ENCODE peak calls at places on chromosome 17, in five cellular contexts. N is H1, X is K562, R is GM23338, S is GM12878. V is an unnamed sample.

GRCh38 chr17:44807817-44808155 is 22.3 kb downstream of the GJC1 start:
- DNase-seq in N (no peak), R (no peak), X (no peak), S (no peak), V (no peak)

GRCh38 chr17:4648741-4649140 is 7.3 kb upstream of the ALOX15 start:
- DNase-seq in R (no peak), X (no peak), N (no peak), S (no peak), V (no peak)

GRCh38 chr17:41654134-41654907 is 29.9 kb upstream of the KRT17 start:
- DNase-seq in X (no peak), R (peak; percentile 45), N (no peak), S (no peak), V (no peak)

GRCh38 chr17:7837375-7838290 is 3.6 kb downstream of the KDM6B start:
- DNase-seq in R (peak; percentile 37), X (no peak), N (no peak), S (no peak), V (no peak)

GRCh38 chr17:17536702-17537101 is 40.5 kb upstream of the RASD1 start:
- DNase-seq in R (no peak), S (no peak), X (no peak), N (no peak), V (no peak)

GRCh38 chr17:77833769-77834168 is 124.7 kb upstream of the TNRC6C start:
- DNase-seq in S (peak; percentile 58), X (no peak), N (no peak), R (no peak), V (no peak)

GRCh38 chr17:34527908-34528470 is 51.4 kb upstream of the TMEM132E start:
- DNase-seq in S (no peak), R (peak; percentile 89), N (no peak), X (peak; percentile 38), V (peak; percentile 61)

GRCh38 chr17:81740395-81740961 is 28.4 kb downstream of the SLC25A10 start:
- DNase-seq in X (peak; percentile 68), S (no peak), N (no peak), R (no peak), V (no peak)

GRCh38 chr17:80358861-80359260 is 56.1 kb upstream of the ENDOV start:
- DNase-seq in R (no peak), S (no peak), X (no peak), N (no peak), V (no peak)

GRCh38 chr17:65104541-65104940 is 32.6 kb upstream of the RGS9 start:
- DNase-seq in S (no peak), X (no peak), R (no peak), N (no peak), V (no peak)

GRCh38 chr17:69336996-69337395 is 10.1 kb upstream of the ABCA5 start:
- DNase-seq in R (no peak), N (no peak), S (no peak), X (no peak), V (no peak)

GRCh38 chr17:51189162-51189561 is 23.0 kb downstream of the NME2 start:
- DNase-seq in N (no peak), X (no peak), R (no peak), S (no peak), V (no peak)

DNA sequence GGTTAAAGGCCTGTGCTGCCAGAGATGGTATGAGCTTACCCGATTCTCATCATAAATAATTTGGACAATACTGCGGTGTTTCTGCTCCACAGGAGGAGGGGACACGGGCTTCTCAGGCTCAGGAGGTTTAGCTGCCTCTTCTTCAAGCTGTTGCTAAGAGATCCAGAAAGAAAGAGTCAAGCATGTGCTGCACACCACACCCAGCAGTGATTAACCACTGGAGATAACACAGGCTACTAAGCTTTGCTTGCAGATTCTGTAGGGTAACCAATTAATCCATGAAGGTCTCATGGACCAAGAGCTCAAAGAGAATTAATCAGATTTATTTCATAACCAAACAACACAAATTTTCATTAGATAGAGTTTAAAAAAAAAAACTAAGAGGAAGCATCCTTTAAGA is 56.6 kb downstream of the NCOR1 start:
- DNase-seq in R (no peak), X (no peak), N (no peak), S (no peak), V (no peak)
- TF ChIP-seq CREB1 in R (no peak), X (no peak), N (no peak), S (no peak), V (no peak)

GRCh38 chr17:75152523-75152922 is 1.8 kb downstream of the JPT1 start:
- DNase-seq in X (no peak), S (no peak), R (no peak), N (no peak), V (no peak)

GRCh38 chr17:75155191-75155601 is 884 bp upstream of the JPT1 start:
- DNase-seq in R (peak; percentile 76), X (no peak), N (no peak), S (no peak), V (peak; percentile 23)

GRCh38 chr17:75152971-75153853 is 1.1 kb downstream of the JPT1 start:
- DNase-seq in N (no peak), S (no peak), R (peak; percentile 77), X (peak; percentile 51), V (peak; percentile 47)

GRCh38 chr17:75154195-75155106 is at the start of gene JPT1:
- DNase-seq in R (peak; percentile 100), X (peak; percentile 99), S (peak; percentile 97), N (peak; percentile 99), V (peak; percentile 99)

DNA sequence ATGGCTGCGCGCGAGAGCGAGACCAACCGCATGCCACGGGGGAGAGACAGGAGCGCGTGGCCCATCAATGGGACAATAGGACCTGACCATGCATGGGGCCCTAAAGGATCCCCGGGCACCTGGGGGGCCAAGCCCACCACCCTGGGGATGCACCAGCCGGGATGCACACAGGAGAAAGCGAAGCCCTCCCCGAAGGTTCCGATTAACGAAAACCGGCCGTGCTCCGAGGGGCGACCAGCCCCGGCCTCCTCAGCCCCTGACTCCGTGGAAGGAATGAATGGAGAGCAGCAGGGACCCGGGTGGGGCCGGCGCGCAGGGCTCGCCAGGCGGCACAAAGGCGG is 488 bp downstream of the JPT1 start:
- DNase-seq in X (peak; percentile 51), S (no peak), R (no peak), N (no peak), V (no peak)
- TF ChIP-seq CREB1 in X (no peak), S (no peak), R (no peak), N (no peak), V (no peak)

GRCh38 chr17:58691701-58692238 is at the start of gene TEX14:
- DNase-seq in R (peak; percentile 31), X (peak; percentile 29), S (no peak), N (no peak), V (no peak)
- TF ChIP-seq CREB1 in R (no peak), X (no peak), S (no peak), N (no peak), V (no peak)

GRCh38 chr17:149231-149630 is 11.9 kb downstream of the SCGB1C2 start:
- DNase-seq in N (no peak), S (no peak), X (no peak), R (no peak), V (no peak)
- TF ChIP-seq CREB1 in N (no peak), S (no peak), X (no peak), R (no peak), V (no peak)